ENCODE peak calls at places on chromosomes 6 and 20, in eight cellular contexts. Q is fibroblast of pulmonary artery; C is T47D; X is stimulated activated CD4-positive, alpha-beta T cell treated with anti-CD3 and anti-CD28 coated beads, Interleukin-1b, Interleukin-23, amount 100 ng/mL, for 1 hour; F is left ventricle myocardium inferior; W is ACHN; H is HuH-7; Y is left colon. P is an unnamed sample.

GRCh38 chr20:40883097-40883496 is 145.5 kb upstream of the TOP1 start:
- DNase-seq in C (no peak), H (no peak), X (no peak), W (no peak), Q (no peak), F (no peak), Y (no peak), P (no peak)

GRCh38 chr20:58584881-58585752 is 66.0 kb upstream of the STX16 start:
- DNase-seq in F (no peak), W (no peak), C (no peak), Y (no peak), H (no peak), Q (peak), X (no peak), P (no peak)

GRCh38 chr6:170124836-170125235 is 166.0 kb downstream of the DLL1 start:
- DNase-seq in Y (no peak), W (no peak), H (no peak), X (no peak), Q (no peak), F (no peak), C (peak), P (no peak)

GRCh38 chr20:4633780-4634179 is 87.9 kb upstream of the PRND start:
- DNase-seq in H (no peak), W (peak), Q (peak), Y (no peak), F (no peak), C (no peak), X (no peak), P (no peak)

GRCh38 chr6:111604259-111605099 is 1.2 kb downstream of the TRAF3IP2 start:
- DNase-seq in X (no peak), Y (peak), F (peak), W (peak), C (no peak), Q (peak), H (no peak), P (peak)

GRCh38 chr6:6645266-6645917 is 56.9 kb downstream of the LY86 start:
- DNase-seq in X (no peak), Q (no peak), W (no peak), Y (no peak), F (no peak), H (no peak), C (no peak), P (no peak)

GRCh38 chr20:21182832-21183563 is 57.1 kb downstream of the KIZ start:
- DNase-seq in X (no peak), F (no peak), H (peak), C (no peak), Q (peak), Y (peak), W (peak), P (no peak)

GRCh38 chr6:105259912-105260889 is 80.4 kb upstream of the POPDC3 start:
- DNase-seq in H (no peak), Y (no peak), W (no peak), X (no peak), F (no peak), Q (no peak), C (no peak), P (no peak)

GRCh38 chr6:18269253-18269652 is 4.9 kb upstream of the DEK start:
- DNase-seq in H (peak), W (no peak), X (no peak), C (peak), Q (no peak), F (no peak), Y (no peak), P (no peak)

GRCh38 chr6:161434921-161435411 is 161.1 kb upstream of the AGPAT4 start:
- DNase-seq in Y (no peak), C (peak), W (peak), X (no peak), H (no peak), F (no peak), Q (peak), P (no peak)

GRCh38 chr20:25285091-25285647 is 37.3 kb downstream of the PYGB start:
- DNase-seq in C (no peak), H (no peak), W (no peak), Q (no peak), X (no peak), F (peak), Y (peak), P (peak)

GRCh38 chr20:47854687-47855212 is 69.5 kb upstream of the SULF2 start:
- DNase-seq in Y (no peak), X (no peak), H (peak), W (peak), C (peak), F (no peak), Q (peak), P (no peak)

GRCh38 chr6:22764521-22764920 is 195.2 kb downstream of the HDGFL1 start:
- DNase-seq in Q (peak), W (no peak), X (no peak), C (no peak), Y (no peak), F (no peak), H (no peak), P (no peak)

GRCh38 chr6:37354526-37355384 is 972 bp downstream of the RNF8 start:
- DNase-seq in H (peak), C (peak), Q (no peak), F (peak), Y (no peak), X (no peak), W (peak), P (peak)

GRCh38 chr20:33262658-33263065 is 20.4 kb upstream of the BPIFB1 start:
- DNase-seq in X (no peak), Y (no peak), H (peak), Q (peak), C (peak), W (peak), F (no peak), P (no peak)

GRCh38 chr6:133814797-133815196 is 74.1 kb upstream of the TCF21 start:
- DNase-seq in W (no peak), C (no peak), Q (peak), Y (no peak), F (no peak), H (no peak), X (no peak), P (no peak)

GRCh38 chr6:40308533-40309306 is 278.4 kb downstream of the LRFN2 start:
- DNase-seq in C (peak), F (peak), X (no peak), Y (peak), W (peak), H (peak), Q (peak), P (peak)

GRCh38 chr6:11217360-11218076 is 14.9 kb downstream of the NEDD9 start:
- DNase-seq in C (no peak), F (no peak), X (no peak), H (no peak), W (no peak), Q (no peak), Y (peak), P (no peak)

GRCh38 chr6:105170066-105170465 is 9.7 kb downstream of the POPDC3 start:
- DNase-seq in Q (peak), X (no peak), C (no peak), W (no peak), Y (no peak), F (no peak), H (no peak), P (no peak)

GRCh38 chr6:37688088-37688850 is 9.4 kb downstream of the MDGA1 start:
- DNase-seq in C (no peak), H (no peak), X (no peak), F (no peak), Y (no peak), W (no peak), Q (no peak), P (no peak)

GRCh38 chr6:53112404-53112803 is 36.2 kb downstream of the GCM1 start:
- DNase-seq in C (peak), X (no peak), Y (peak), H (peak), F (no peak), Q (no peak), W (no peak), P (peak)

GRCh38 chr6:73131706-73132105 is 93.6 kb downstream of the KHDC1L start:
- DNase-seq in Q (peak), W (no peak), X (no peak), Y (no peak), H (no peak), C (no peak), F (no peak), P (no peak)

GRCh38 chr6:41901882-41902519 is 6.8 kb upstream of the USP49 start:
- DNase-seq in X (peak), C (no peak), Q (peak), W (peak), Y (no peak), H (no peak), F (no peak), P (no peak)

GRCh38 chr6:169858935-169859351 is 107.5 kb downstream of the ERMARD start:
- DNase-seq in C (no peak), X (no peak), Y (no peak), H (no peak), F (no peak), W (no peak), Q (no peak), P (no peak)

GRCh38 chr6:27753668-27754407 is 158.4 kb downstream of the OR2B2 start:
- DNase-seq in H (peak), Q (peak), Y (peak), X (peak), F (peak), C (peak), W (peak), P (peak)

GRCh38 chr6:53579338-53579737 is 34.4 kb upstream of the GCLC start:
- DNase-seq in W (no peak), Q (no peak), C (no peak), H (no peak), X (no peak), Y (no peak), F (no peak), P (no peak)

GRCh38 chr20:51484141-51484815 is 58.2 kb downstream of the NFATC2 start:
- DNase-seq in Y (no peak), X (no peak), H (no peak), C (no peak), F (no peak), Q (no peak), W (no peak), P (no peak)

GRCh38 chr6:8193541-8193940 is 91.2 kb upstream of the EEF1E1 start:
- DNase-seq in X (no peak), Y (no peak), H (no peak), W (peak), F (no peak), Q (no peak), C (no peak), P (no peak)

GRCh38 chr6:116335612-116336011 is 35.1 kb upstream of the DSE start:
- DNase-seq in W (no peak), F (no peak), Q (no peak), X (no peak), Y (no peak), C (no peak), H (no peak), P (no peak)